ENCODE peak calls at places on chromosomes 6 and 20, in eight cellular contexts. N is T-cell; Z is T-helper 9 cell; Y is HS-5; V is nucleus accumbens; Q is aorta; O is stimulated activated naive CD8-positive, alpha-beta T cell treated with anti-CD3 and anti-CD28 coated beads, Interleukin-15, Interleukin-2, amounts not matched to agents 100 U/mL and 50 U/mL, for 24 hours; X is activated naive CD4-positive, alpha-beta T cell. U is an unnamed sample.

GRCh38 chr20:50804453-50805348 is 9.8 kb downstream of the BCAS4 start:
- DNase-seq in V (no peak), X (no peak), Y (no peak), N (peak), O (no peak), Z (no peak), Q (no peak), U (no peak)

GRCh38 chr20:34222208-34222607 is 19.0 kb upstream of the ASIP start:
- DNase-seq in N (no peak), V (no peak), X (no peak), O (no peak), Z (no peak), Q (no peak), Y (peak), U (no peak)

GRCh38 chr6:44645276-44645675 is 257.8 kb downstream of the CDC5L start:
- DNase-seq in Y (no peak), X (no peak), N (no peak), Z (no peak), V (no peak), Q (no peak), O (no peak), U (no peak)

GRCh38 chr6:139534472-139535115 is 160.1 kb upstream of the CITED2 start:
- DNase-seq in N (no peak), Z (no peak), Q (no peak), X (no peak), Y (no peak), V (no peak), O (no peak), U (no peak)

GRCh38 chr6:38110407-38111025 is 291.0 kb downstream of the ZFAND3 start:
- DNase-seq in O (no peak), Q (no peak), Y (no peak), N (no peak), V (peak), Z (no peak), X (no peak), U (peak)

GRCh38 chr6:150928882-150929281 is 63.4 kb downstream of the MTHFD1L start:
- DNase-seq in V (no peak), X (no peak), Y (no peak), Z (no peak), Q (no peak), N (no peak), O (no peak), U (no peak)

GRCh38 chr20:57659131-57659788 is 39.0 kb upstream of the ZBP1 start:
- DNase-seq in Z (no peak), Y (no peak), V (no peak), X (no peak), O (no peak), Q (no peak), N (no peak), U (peak)

GRCh38 chr20:55216525-55217242 is 741.3 kb downstream of the DOK5 start:
- DNase-seq in Y (peak), X (no peak), Q (no peak), O (no peak), N (no peak), V (no peak), Z (no peak), U (no peak)

GRCh38 chr20:49276895-49277785 is 717 bp downstream of the ZNFX1 start:
- DNase-seq in X (no peak), N (no peak), Y (no peak), Q (peak), V (peak), Z (peak), O (peak), U (peak)

GRCh38 chr20:10581823-10582222 is 92.0 kb downstream of the JAG1 start:
- DNase-seq in Z (no peak), Q (no peak), X (no peak), N (no peak), O (no peak), V (no peak), Y (peak), U (no peak)

GRCh38 chr20:53492212-53492611 is 101.4 kb downstream of the ZNF217 start:
- DNase-seq in Z (no peak), Q (no peak), V (no peak), N (no peak), Y (no peak), O (no peak), X (no peak), U (no peak)

GRCh38 chr6:164396071-164397047 is 913.0 kb downstream of the C6orf118 start:
- DNase-seq in O (no peak), Q (no peak), X (no peak), N (no peak), Y (no peak), Z (no peak), V (peak), U (no peak)

GRCh38 chr20:49691818-49692568 is 21.7 kb downstream of the B4GALT5 start:
- DNase-seq in Y (no peak), X (no peak), Z (no peak), N (no peak), V (no peak), Q (no peak), O (no peak), U (no peak)

GRCh38 chr20:22949710-22950109 is 85.4 kb upstream of the SSTR4 start:
- DNase-seq in Q (no peak), V (no peak), O (no peak), Z (no peak), X (no peak), Y (no peak), N (no peak), U (no peak)

GRCh38 chr6:110689275-110689935 is 125.9 kb downstream of the CDK19 start:
- DNase-seq in V (no peak), Q (no peak), Z (no peak), Y (no peak), O (no peak), N (peak), X (no peak), U (no peak)

GRCh38 chr20:42604998-42605970 is 584.4 kb downstream of the PTPRT start:
- DNase-seq in Y (no peak), X (no peak), N (no peak), Q (no peak), Z (no peak), V (no peak), O (no peak), U (no peak)

GRCh38 chr20:32149566-32150170 is 40.2 kb downstream of the TM9SF4 start:
- DNase-seq in Q (no peak), Z (no peak), N (no peak), X (no peak), Y (no peak), O (no peak), V (no peak), U (no peak)

GRCh38 chr6:63154535-63154934 is 56.7 kb upstream of the FKBP1C start:
- DNase-seq in Y (no peak), N (no peak), X (no peak), O (no peak), Z (no peak), Q (no peak), V (no peak), U (no peak)

GRCh38 chr6:148166339-148166949 is 176.2 kb upstream of the SASH1 start:
- DNase-seq in O (no peak), N (no peak), V (no peak), X (no peak), Y (no peak), Q (no peak), Z (no peak), U (no peak)

GRCh38 chr6:48626421-48626820 is 515.4 kb upstream of the PTCHD4 start:
- DNase-seq in V (no peak), Y (no peak), O (no peak), N (no peak), Z (no peak), X (no peak), Q (no peak), U (no peak)

GRCh38 chr6:12899080-12899815 is 182.7 kb downstream of the PHACTR1 start:
- DNase-seq in N (no peak), Q (no peak), X (no peak), Z (no peak), O (no peak), V (no peak), Y (no peak), U (no peak)

U was measured in right cardiac atrium.